ENCODE peak calls at places on chromosome 14, in four cellular contexts. One of them, this sample, is unnamed.

GRCh38 chr14:52640137-52640536 is 55.2 kb downstream of the ERO1A start:
- DNase-seq in IMR-90: no peak
- DNase-seq in choroid plexus epithelial cell: no peak
- DNase-seq in GM19239: no peak
- DNase-seq in this sample: no peak

GRCh38 chr14:64265222-64265621 is 28.9 kb downstream of the ESR2 start:
- DNase-seq in GM19239: no peak
- DNase-seq in IMR-90: no peak
- DNase-seq in choroid plexus epithelial cell: no peak
- DNase-seq in this sample: no peak

GRCh38 chr14:54727929-54728328 is 161.0 kb downstream of the SAMD4A start:
- DNase-seq in GM19239: no peak
- DNase-seq in choroid plexus epithelial cell: no peak
- DNase-seq in IMR-90: no peak
- DNase-seq in this sample: peak; percentile 49

GRCh38 chr14:77241955-77242354 is 29.1 kb downstream of the NGB start:
- DNase-seq in GM19239: no peak
- DNase-seq in IMR-90: no peak
- DNase-seq in choroid plexus epithelial cell: peak; percentile 11
- DNase-seq in this sample: no peak

GRCh38 chr14:34252227-34252626 is 209.8 kb downstream of the SPTSSA start:
- DNase-seq in IMR-90: no peak
- DNase-seq in GM19239: no peak
- DNase-seq in choroid plexus epithelial cell: peak; percentile 4
- DNase-seq in this sample: no peak

GRCh38 chr14:38442208-38442607 is 186.3 kb upstream of the CLEC14A start:
- DNase-seq in choroid plexus epithelial cell: no peak
- DNase-seq in GM19239: no peak
- DNase-seq in IMR-90: no peak
- DNase-seq in this sample: no peak

GRCh38 chr14:77243853-77244252 is 27.2 kb downstream of the NGB start:
- DNase-seq in choroid plexus epithelial cell: no peak
- DNase-seq in GM19239: no peak
- DNase-seq in IMR-90: no peak
- DNase-seq in this sample: no peak

GRCh38 chr14:71022015-71022919 is 115.0 kb downstream of the PCNX1 start:
- DNase-seq in IMR-90: no peak
- DNase-seq in choroid plexus epithelial cell: no peak
- DNase-seq in GM19239: no peak
- DNase-seq in this sample: no peak

GRCh38 chr14:56280843-56281242 is 162.6 kb downstream of the PELI2 start:
- DNase-seq in IMR-90: no peak
- DNase-seq in GM19239: no peak
- DNase-seq in choroid plexus epithelial cell: no peak
- DNase-seq in this sample: no peak

GRCh38 chr14:35285168-35285990 is 6.8 kb upstream of the PSMA6 start:
- DNase-seq in GM19239: peak; percentile 54
- DNase-seq in choroid plexus epithelial cell: no peak
- DNase-seq in IMR-90: peak; percentile 8
- DNase-seq in this sample: no peak

GRCh38 chr14:86781111-86781510 is 1211.9 kb downstream of the GALC start:
- DNase-seq in IMR-90: no peak
- DNase-seq in choroid plexus epithelial cell: no peak
- DNase-seq in GM19239: no peak
- DNase-seq in this sample: no peak

GRCh38 chr14:103393687-103394626 is 8.7 kb downstream of the MARK3 start:
- DNase-seq in choroid plexus epithelial cell: peak; percentile 65
- DNase-seq in IMR-90: peak; percentile 53
- DNase-seq in GM19239: no peak
- DNase-seq in this sample: no peak

GRCh38 chr14:20805485-20805884 is 2.8 kb upstream of the RNASE1 start:
- DNase-seq in choroid plexus epithelial cell: no peak
- DNase-seq in IMR-90: no peak
- DNase-seq in GM19239: no peak
- DNase-seq in this sample: no peak

GRCh38 chr14:75675265-75675960 is 14.4 kb downstream of the TTLL5 start:
- DNase-seq in GM19239: no peak
- DNase-seq in choroid plexus epithelial cell: peak; percentile 41
- DNase-seq in IMR-90: no peak
- DNase-seq in this sample: no peak

GRCh38 chr14:92589213-92589852 is 75.8 kb downstream of the RIN3 start:
- DNase-seq in GM19239: no peak
- DNase-seq in IMR-90: peak; percentile 52
- DNase-seq in choroid plexus epithelial cell: peak; percentile 76
- DNase-seq in this sample: no peak

GRCh38 chr14:100056964-100057817 is 8.0 kb upstream of the EVL start:
- DNase-seq in IMR-90: peak; percentile 43
- DNase-seq in choroid plexus epithelial cell: peak; percentile 81
- DNase-seq in GM19239: peak; percentile 57
- DNase-seq in this sample: no peak

GRCh38 chr14:69685217-69685616 is 73.8 kb downstream of the SUSD6 start:
- DNase-seq in IMR-90: peak; percentile 84
- DNase-seq in GM19239: no peak
- DNase-seq in choroid plexus epithelial cell: no peak
- DNase-seq in this sample: no peak

GRCh38 chr14:61898568-61898967 is 136.3 kb downstream of the SNAPC1 start:
- DNase-seq in GM19239: no peak
- DNase-seq in IMR-90: no peak
- DNase-seq in choroid plexus epithelial cell: no peak
- DNase-seq in this sample: no peak

GRCh38 chr14:103626150-103626850 is 2.7 kb upstream of the KLC1 start:
- DNase-seq in IMR-90: no peak
- DNase-seq in choroid plexus epithelial cell: no peak
- DNase-seq in GM19239: no peak
- DNase-seq in this sample: no peak

GRCh38 chr14:68569970-68570409 is 222.9 kb downstream of the ZFP36L1 start:
- DNase-seq in IMR-90: no peak
- DNase-seq in choroid plexus epithelial cell: no peak
- DNase-seq in GM19239: no peak
- DNase-seq in this sample: no peak

GRCh38 chr14:22836301-22837058 is at the start of gene MMP14:
- DNase-seq in IMR-90: peak; percentile 89
- DNase-seq in choroid plexus epithelial cell: peak; percentile 94
- DNase-seq in GM19239: peak; percentile 10
- DNase-seq in this sample: peak; percentile 77

GRCh38 chr14:96945721-96946120 is 148.5 kb downstream of the VRK1 start:
- DNase-seq in GM19239: no peak
- DNase-seq in choroid plexus epithelial cell: no peak
- DNase-seq in IMR-90: no peak
- DNase-seq in this sample: no peak

GRCh38 chr14:105058521-105059034 is 6.7 kb downstream of the GPR132 start:
- DNase-seq in IMR-90: no peak
- DNase-seq in GM19239: no peak
- DNase-seq in choroid plexus epithelial cell: no peak
- DNase-seq in this sample: no peak

GRCh38 chr14:100677925-100678765 is 48.5 kb upstream of the DLK1 start:
- DNase-seq in choroid plexus epithelial cell: peak; percentile 66
- DNase-seq in GM19239: no peak
- DNase-seq in IMR-90: peak; percentile 52
- DNase-seq in this sample: peak; percentile 80

GRCh38 chr14:74647834-74648361 is 35.9 kb upstream of the LTBP2 start:
- DNase-seq in IMR-90: no peak
- DNase-seq in choroid plexus epithelial cell: peak; percentile 24
- DNase-seq in GM19239: no peak
- DNase-seq in this sample: no peak

This sample was measured in psoas muscle.